ENCODE peak calls at places on chromosomes 12 and 14, in ten cellular contexts. V, P, G, M, Y, Z, B, Q, T and E are unnamed samples.
A peak's percentile ranks its signal among the peaks of the same experiment; 100 is the strongest.

GRCh38 chr12:67981236-67982164 is 7.7 kb upstream of the IFNG-AS1 start:
- DNase-seq in V (no peak), P (no peak), G (peak; percentile 7), M (no peak), Y (no peak), Z (no peak), B (no peak), Q (no peak), T (peak; percentile 11), E (peak; percentile 81)

GRCh38 chr14:99879401-99880295 is 86.4 kb downstream of the EML1 start:
- DNase-seq in V (no peak), P (no peak), G (no peak), M (no peak), Y (no peak), Z (no peak), B (no peak), Q (no peak), T (no peak), E (no peak)

GRCh38 chr14:25007832-25008231 is 42.1 kb downstream of the STXBP6 start:
- DNase-seq in V (no peak), P (no peak), G (no peak), M (no peak), Y (no peak), Z (no peak), B (no peak), Q (no peak), T (no peak), E (no peak)

GRCh38 chr14:95609398-95609990 is 74.6 kb downstream of the GLRX5 start:
- DNase-seq in V (peak; percentile 39), P (peak; percentile 15), G (no peak), M (no peak), Y (peak; percentile 75), Z (peak; percentile 63), B (peak; percentile 29), Q (no peak), T (peak; percentile 50), E (peak; percentile 42)

GRCh38 chr14:88667555-88668273 is 104.9 kb downstream of the ZC3H14 start:
- DNase-seq in V (peak; percentile 70), P (peak; percentile 26), G (peak; percentile 67), M (peak; percentile 25), Y (peak; percentile 38), Z (peak; percentile 63), B (peak; percentile 64), Q (no peak), T (peak; percentile 74), E (peak; percentile 68)

GRCh38 chr12:68483592-68484373 is 126.9 kb upstream of the RAP1B start:
- DNase-seq in V (no peak), P (no peak), G (no peak), M (no peak), Y (no peak), Z (no peak), B (peak; percentile 56), Q (no peak), T (peak; percentile 36), E (no peak)

GRCh38 chr12:57280234-57281062 is 29.5 kb upstream of the STAC3 start:
- DNase-seq in V (peak; percentile 84), P (peak; percentile 68), G (peak; percentile 78), M (peak; percentile 74), Y (no peak), Z (no peak), B (peak; percentile 73), Q (no peak), T (peak; percentile 85), E (peak; percentile 79)

GRCh38 chr14:67240168-67240932 is 885 bp upstream of the PALS1 start:
- DNase-seq in V (peak; percentile 15), P (no peak), G (peak; percentile 39), M (no peak), Y (peak; percentile 16), Z (peak; percentile 52), B (no peak), Q (no peak), T (peak; percentile 50), E (no peak)

GRCh38 chr14:23071244-23071974 is 14.1 kb upstream of the CDH24 start:
- DNase-seq in V (peak; percentile 94), P (peak; percentile 78), G (peak; percentile 96), M (peak; percentile 45), Y (peak; percentile 82), Z (peak; percentile 88), B (peak; percentile 93), Q (peak; percentile 82), T (peak; percentile 92), E (no peak)

GRCh38 chr12:1093166-1093751 is 102.2 kb downstream of the ERC1 start:
- DNase-seq in V (peak; percentile 71), P (peak; percentile 12), G (peak; percentile 20), M (no peak), Y (no peak), Z (peak; percentile 54), B (peak; percentile 73), Q (no peak), T (peak; percentile 70), E (peak; percentile 53)

GRCh38 chr14:93033039-93033982 is 82.4 kb downstream of the ITPK1 start:
- DNase-seq in V (no peak), P (no peak), G (no peak), M (no peak), Y (no peak), Z (no peak), B (no peak), Q (no peak), T (no peak), E (no peak)

GRCh38 chr12:11991604-11992003 is 79.1 kb upstream of the BCL2L14 start:
- DNase-seq in V (no peak), P (no peak), G (no peak), M (no peak), Y (no peak), Z (peak; percentile 67), B (no peak), Q (no peak), T (no peak), E (no peak)

GRCh38 chr14:43540948-43541347 is 966.1 kb downstream of the FSCB start:
- DNase-seq in V (peak; percentile 40), P (no peak), G (peak; percentile 2), M (no peak), Y (peak; percentile 77), Z (peak; percentile 3), B (no peak), Q (peak; percentile 34), T (peak; percentile 19), E (no peak)

GRCh38 chr12:107568718-107569117 is 116.9 kb upstream of the PWP1 start:
- DNase-seq in V (no peak), P (no peak), G (no peak), M (no peak), Y (no peak), Z (no peak), B (no peak), Q (no peak), T (no peak), E (no peak)
- TF ChIP-seq MAX in V (no peak), P (no peak), G (no peak), M (no peak), Y (no peak), Z (no peak), B (no peak), Q (no peak), T (no peak), E (no peak)

DNA sequence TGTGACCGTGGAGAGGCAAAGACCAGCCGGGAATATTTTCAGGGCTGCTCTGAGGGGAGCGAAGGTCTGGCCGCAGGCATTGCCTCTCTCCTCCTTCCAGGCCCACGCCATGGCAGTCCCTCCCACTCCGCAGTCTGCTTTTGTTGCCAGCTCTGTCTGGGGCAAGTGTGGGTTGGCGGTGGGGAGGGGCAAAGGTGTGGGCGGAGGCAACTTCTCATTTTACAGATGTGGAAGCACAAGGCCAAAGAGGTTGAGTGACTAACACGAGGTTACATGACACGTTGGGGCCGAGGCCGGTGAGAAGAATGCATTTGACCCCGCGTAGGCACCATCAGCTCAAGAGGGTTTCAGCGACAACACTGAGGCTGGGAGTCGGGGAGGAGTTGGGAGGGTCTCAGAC is 6.1 kb upstream of the FAIM2 start:
- DNase-seq in V (peak; percentile 35), P (peak; percentile 57), G (no peak), M (no peak), Y (peak; percentile 54), Z (no peak), B (peak; percentile 69), Q (peak; percentile 23), T (peak; percentile 86), E (peak; percentile 48)
- TF ChIP-seq MAX in V (no peak), P (peak; percentile 85), G (no peak), M (no peak), Y (peak; percentile 88), Z (peak; percentile 41), B (no peak), Q (peak; percentile 92), T (peak; percentile 92), E (peak; percentile 94)

DNA sequence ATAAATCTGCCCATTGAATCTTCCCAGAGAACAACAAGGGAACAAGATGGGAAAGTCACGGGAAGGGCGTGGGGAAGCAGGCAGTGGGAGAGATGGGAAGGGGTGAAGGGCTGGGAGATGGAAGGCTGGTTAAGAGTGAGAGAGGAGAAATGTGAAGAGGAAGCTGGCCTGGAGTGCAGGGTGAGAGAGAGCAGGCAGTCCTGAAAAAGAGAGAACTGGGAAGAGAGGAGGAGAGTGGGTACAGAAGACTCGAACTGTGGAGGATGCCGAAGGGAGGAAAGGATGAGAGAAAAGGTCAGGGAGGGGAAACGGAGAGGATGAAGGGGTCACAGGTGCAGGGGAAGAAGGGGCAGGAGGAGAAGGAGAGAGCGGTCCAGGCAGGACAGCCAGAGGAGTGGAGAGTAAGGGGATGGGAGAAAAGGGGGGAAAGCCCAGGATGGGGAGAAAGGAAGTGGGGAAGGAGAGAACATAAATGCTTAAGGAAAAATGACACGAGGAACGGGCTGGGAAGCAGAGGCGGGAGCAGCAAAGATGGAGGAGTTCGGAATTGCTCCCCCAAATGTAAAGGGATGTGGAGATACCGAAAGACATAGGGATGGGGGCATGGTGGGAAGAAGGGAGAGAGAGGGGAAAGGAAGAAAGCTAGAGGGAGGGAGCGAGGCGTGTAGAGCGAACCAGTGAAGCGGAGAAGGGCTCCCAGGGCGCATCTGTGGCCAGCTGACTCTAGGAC is 1.2 kb downstream of the PIANP start:
- DNase-seq in V (no peak), P (no peak), G (no peak), M (no peak), Y (no peak), Z (no peak), B (no peak), Q (no peak), T (no peak), E (no peak)
- TF ChIP-seq MAX in V (no peak), P (no peak), G (no peak), M (no peak), Y (no peak), Z (no peak), B (no peak), Q (no peak), T (no peak), E (no peak)

GRCh38 chr14:103392106-103392505 is 6.9 kb downstream of the MARK3 start:
- DNase-seq in V (no peak), P (no peak), G (no peak), M (no peak), Y (no peak), Z (no peak), B (no peak), Q (no peak), T (no peak), E (no peak)

GRCh38 chr14:103393078-103393477 is 7.9 kb downstream of the MARK3 start:
- DNase-seq in V (no peak), P (no peak), G (no peak), M (no peak), Y (no peak), Z (no peak), B (no peak), Q (no peak), T (no peak), E (no peak)

GRCh38 chr14:103393687-103394626 is 8.7 kb downstream of the MARK3 start:
- DNase-seq in V (no peak), P (peak; percentile 44), G (peak; percentile 41), M (no peak), Y (no peak), Z (peak; percentile 50), B (peak; percentile 38), Q (no peak), T (no peak), E (no peak)

GRCh38 chr14:103391048-103391447 is 5.8 kb downstream of the MARK3 start:
- DNase-seq in V (peak; percentile 44), P (no peak), G (peak; percentile 41), M (no peak), Y (no peak), Z (peak; percentile 61), B (peak; percentile 80), Q (no peak), T (peak; percentile 90), E (peak; percentile 48)

GRCh38 chr14:103392572-103392971 is 7.4 kb downstream of the MARK3 start:
- DNase-seq in V (no peak), P (no peak), G (no peak), M (no peak), Y (no peak), Z (no peak), B (no peak), Q (no peak), T (no peak), E (no peak)
- TF ChIP-seq MAX in V (no peak), P (no peak), G (no peak), M (no peak), Y (no peak), Z (no peak), B (no peak), Q (no peak), T (no peak), E (no peak)